ENCODE peak calls at places on chromosomes 1 and 21, in ten cellular contexts. X, O, B, U, K, T, C, R, F and Q are unnamed samples.

GRCh38 chr1:65958561-65959350 is 166.1 kb downstream of the PDE4B start:
- DNase-seq in X (no peak), O (peak), B (no peak), U (no peak), K (peak), T (no peak), C (peak), R (peak), F (peak), Q (peak)

GRCh38 chr1:199273837-199274379 is 635.1 kb downstream of the PTPRC start:
- DNase-seq in X (no peak), O (no peak), B (no peak), U (no peak), K (no peak), T (peak), C (no peak), R (peak), F (peak), Q (no peak)

GRCh38 chr21:45289655-45290515 is 2.2 kb upstream of the POFUT2 start:
- DNase-seq in X (peak), O (no peak), B (no peak), U (no peak), K (no peak), T (no peak), C (no peak), R (no peak), F (no peak), Q (peak)

GRCh38 chr1:244353572-244354091 is 98.1 kb downstream of the ADSS2 start:
- DNase-seq in X (no peak), O (no peak), B (peak), U (peak), K (peak), T (no peak), C (no peak), R (peak), F (peak), Q (no peak)

GRCh38 chr1:56080123-56080522 is 499.2 kb downstream of the PLPP3 start:
- DNase-seq in X (no peak), O (no peak), B (no peak), U (no peak), K (no peak), T (no peak), C (no peak), R (peak), F (no peak), Q (no peak)

GRCh38 chr1:6205849-6206845 is at the start of gene RNF207:
- DNase-seq in X (peak), O (no peak), B (no peak), U (peak), K (no peak), T (peak), C (peak), R (peak), F (no peak), Q (no peak)

GRCh38 chr1:159916240-159917051 is 8.9 kb downstream of the TAGLN2 start:
- DNase-seq in X (no peak), O (no peak), B (no peak), U (peak), K (no peak), T (no peak), C (no peak), R (peak), F (peak), Q (no peak)

GRCh38 chr1:218123968-218124367 is 161.1 kb upstream of the RRP15 start:
- DNase-seq in X (no peak), O (no peak), B (no peak), U (no peak), K (no peak), T (no peak), C (no peak), R (no peak), F (no peak), Q (no peak)

GRCh38 chr1:230350208-230350921 is 75.8 kb downstream of the PGBD5 start:
- DNase-seq in X (no peak), O (no peak), B (no peak), U (no peak), K (no peak), T (no peak), C (no peak), R (peak), F (peak), Q (no peak)

GRCh38 chr1:160954158-160955104 is at the start of gene ITLN2:
- DNase-seq in X (peak), O (no peak), B (no peak), U (peak), K (no peak), T (no peak), C (peak), R (peak), F (no peak), Q (peak)

GRCh38 chr21:42981862-42982261 is 7.5 kb downstream of the PKNOX1 start:
- DNase-seq in X (no peak), O (no peak), B (no peak), U (no peak), K (no peak), T (no peak), C (no peak), R (no peak), F (no peak), Q (no peak)

GRCh38 chr1:24995661-24996060 is 65.6 kb upstream of the RUNX3 start:
- DNase-seq in X (no peak), O (no peak), B (no peak), U (no peak), K (no peak), T (no peak), C (no peak), R (no peak), F (no peak), Q (no peak)

GRCh38 chr1:45987204-45987603 is 145.2 kb downstream of the PIK3R3 start:
- DNase-seq in X (no peak), O (no peak), B (no peak), U (no peak), K (no peak), T (no peak), C (no peak), R (no peak), F (no peak), Q (no peak)

GRCh38 chr1:16249838-16250241 is 12.9 kb upstream of the CPLANE2 start:
- DNase-seq in X (no peak), O (no peak), B (peak), U (no peak), K (peak), T (no peak), C (no peak), R (no peak), F (peak), Q (peak)

GRCh38 chr1:14677291-14677690 is 78.8 kb downstream of the KAZN start:
- DNase-seq in X (no peak), O (no peak), B (no peak), U (no peak), K (no peak), T (no peak), C (no peak), R (no peak), F (no peak), Q (no peak)

GRCh38 chr1:232962761-232963357 is 12.4 kb downstream of the NTPCR start:
- DNase-seq in X (no peak), O (no peak), B (no peak), U (no peak), K (no peak), T (no peak), C (no peak), R (no peak), F (peak), Q (no peak)